ENCODE peak calls at places on chromosomes 4 and X, in eight cellular contexts. One of them, this sample, is unnamed.
A peak's percentile ranks its signal among the peaks of the same experiment; 100 is the strongest.

GRCh38 chrX:107600366-107600765 is 27.9 kb upstream of the PRPS1 start:
- DNase-seq in tibial artery: no peak
- DNase-seq in neural progenitor cell: no peak
- DNase-seq in uterus: no peak
- DNase-seq in GM23248: peak; percentile 6
- DNase-seq in kidney epithelial cell: no peak
- DNase-seq in left lung: no peak
- DNase-seq in SJSA1: no peak
- DNase-seq in this sample: no peak

GRCh38 chr4:84239278-84239845 is 259.7 kb downstream of the NKX6-1 start:
- DNase-seq in kidney epithelial cell: no peak
- DNase-seq in left lung: no peak
- DNase-seq in neural progenitor cell: no peak
- DNase-seq in SJSA1: no peak
- DNase-seq in uterus: no peak
- DNase-seq in tibial artery: no peak
- DNase-seq in GM23248: no peak
- DNase-seq in this sample: no peak

GRCh38 chrX:130028196-130028595 is 45.8 kb downstream of the BCORL1 start:
- DNase-seq in kidney epithelial cell: no peak
- DNase-seq in neural progenitor cell: peak; percentile 22
- DNase-seq in GM23248: peak; percentile 50
- DNase-seq in left lung: peak; percentile 87
- DNase-seq in uterus: peak; percentile 30
- DNase-seq in tibial artery: no peak
- DNase-seq in SJSA1: peak; percentile 47
- DNase-seq in this sample: no peak

GRCh38 chr4:105280338-105280809 is 133.7 kb downstream of the TET2 start:
- DNase-seq in neural progenitor cell: no peak
- DNase-seq in SJSA1: no peak
- DNase-seq in kidney epithelial cell: peak; percentile 38
- DNase-seq in uterus: no peak
- DNase-seq in tibial artery: no peak
- DNase-seq in left lung: no peak
- DNase-seq in GM23248: peak; percentile 94
- DNase-seq in this sample: no peak

GRCh38 chr4:119490335-119490734 is 138.3 kb downstream of the PDE5A start:
- DNase-seq in left lung: no peak
- DNase-seq in neural progenitor cell: peak; percentile 28
- DNase-seq in SJSA1: no peak
- DNase-seq in uterus: no peak
- DNase-seq in tibial artery: no peak
- DNase-seq in kidney epithelial cell: no peak
- DNase-seq in GM23248: peak; percentile 26
- DNase-seq in this sample: no peak

GRCh38 chr4:121011780-121012340 is 60.5 kb downstream of the NDNF start:
- DNase-seq in SJSA1: no peak
- DNase-seq in neural progenitor cell: no peak
- DNase-seq in left lung: no peak
- DNase-seq in kidney epithelial cell: no peak
- DNase-seq in GM23248: no peak
- DNase-seq in tibial artery: no peak
- DNase-seq in uterus: no peak
- DNase-seq in this sample: no peak

GRCh38 chr4:3500111-3500510 is 32.1 kb downstream of the LRPAP1 start:
- DNase-seq in SJSA1: no peak
- DNase-seq in uterus: no peak
- DNase-seq in GM23248: no peak
- DNase-seq in left lung: no peak
- DNase-seq in kidney epithelial cell: no peak
- DNase-seq in neural progenitor cell: no peak
- DNase-seq in tibial artery: no peak
- DNase-seq in this sample: no peak

GRCh38 chr4:139768913-139769312 is 103.3 kb downstream of the MGST2 start:
- DNase-seq in SJSA1: no peak
- DNase-seq in left lung: no peak
- DNase-seq in uterus: no peak
- DNase-seq in kidney epithelial cell: no peak
- DNase-seq in neural progenitor cell: no peak
- DNase-seq in tibial artery: no peak
- DNase-seq in GM23248: peak; percentile 22
- DNase-seq in this sample: no peak

GRCh38 chrX:68710870-68711576 is 63.6 kb downstream of the STARD8 start:
- DNase-seq in SJSA1: no peak
- DNase-seq in neural progenitor cell: peak; percentile 68
- DNase-seq in kidney epithelial cell: no peak
- DNase-seq in GM23248: peak; percentile 60
- DNase-seq in left lung: no peak
- DNase-seq in uterus: peak; percentile 49
- DNase-seq in tibial artery: no peak
- DNase-seq in this sample: no peak

GRCh38 chr4:139633661-139634060 is 32.0 kb upstream of the MGST2 start:
- DNase-seq in SJSA1: no peak
- DNase-seq in uterus: peak; percentile 51
- DNase-seq in GM23248: peak; percentile 53
- DNase-seq in neural progenitor cell: peak; percentile 62
- DNase-seq in kidney epithelial cell: no peak
- DNase-seq in tibial artery: no peak
- DNase-seq in left lung: no peak
- DNase-seq in this sample: peak; percentile 72

GRCh38 chrX:152901816-152902501 is 4.1 kb downstream of the ZNF185 start:
- DNase-seq in kidney epithelial cell: no peak
- DNase-seq in SJSA1: no peak
- DNase-seq in uterus: no peak
- DNase-seq in neural progenitor cell: peak; percentile 18
- DNase-seq in tibial artery: no peak
- DNase-seq in left lung: no peak
- DNase-seq in GM23248: no peak
- DNase-seq in this sample: no peak

GRCh38 chrX:72576161-72576896 is 3.7 kb upstream of the HDAC8 start:
- DNase-seq in kidney epithelial cell: no peak
- DNase-seq in GM23248: peak; percentile 70
- DNase-seq in tibial artery: no peak
- DNase-seq in SJSA1: no peak
- DNase-seq in uterus: no peak
- DNase-seq in left lung: no peak
- DNase-seq in neural progenitor cell: no peak
- DNase-seq in this sample: no peak

GRCh38 chrX:10370976-10371375 is 214.2 kb downstream of the CLCN4 start:
- DNase-seq in GM23248: no peak
- DNase-seq in uterus: no peak
- DNase-seq in SJSA1: no peak
- DNase-seq in kidney epithelial cell: no peak
- DNase-seq in neural progenitor cell: no peak
- DNase-seq in tibial artery: no peak
- DNase-seq in left lung: no peak
- DNase-seq in this sample: no peak

GRCh38 chrX:69221239-69222102 is 56.2 kb upstream of the PJA1 start:
- DNase-seq in kidney epithelial cell: no peak
- DNase-seq in left lung: no peak
- DNase-seq in tibial artery: no peak
- DNase-seq in SJSA1: no peak
- DNase-seq in neural progenitor cell: peak; percentile 70
- DNase-seq in uterus: no peak
- DNase-seq in GM23248: no peak
- DNase-seq in this sample: no peak

GRCh38 chr4:84493092-84493850 is 5.8 kb downstream of the NKX6-1 start:
- DNase-seq in tibial artery: no peak
- DNase-seq in left lung: peak; percentile 77
- DNase-seq in uterus: no peak
- DNase-seq in kidney epithelial cell: no peak
- DNase-seq in neural progenitor cell: peak; percentile 90
- DNase-seq in SJSA1: no peak
- DNase-seq in GM23248: peak; percentile 54
- DNase-seq in this sample: peak; percentile 76

GRCh38 chrX:70422886-70423336 is at the start of gene GDPD2:
- DNase-seq in kidney epithelial cell: no peak
- DNase-seq in left lung: no peak
- DNase-seq in neural progenitor cell: peak; percentile 89
- DNase-seq in GM23248: no peak
- DNase-seq in tibial artery: no peak
- DNase-seq in uterus: no peak
- DNase-seq in SJSA1: no peak
- DNase-seq in this sample: no peak
- H3K27me3 ChIP-seq in kidney epithelial cell: no peaks in the 10 kb centered on the region
- H3K27me3 ChIP-seq in left lung: no peaks in the 10 kb centered on the region
- H3K27me3 ChIP-seq in neural progenitor cell: no peaks in the 10 kb centered on the region
- H3K27me3 ChIP-seq in GM23248: no peaks in the 10 kb centered on the region
- H3K27me3 ChIP-seq in tibial artery: peaks cover 7% of the 10 kb centered on the region
- H3K27me3 ChIP-seq in uterus: no peaks in the 10 kb centered on the region
- H3K27me3 ChIP-seq in SJSA1: no peaks in the 10 kb centered on the region
- H3K27me3 ChIP-seq in this sample: peaks cover 1% of the 10 kb centered on the region

GRCh38 chr4:6441202-6441582 is 31.2 kb downstream of the PPP2R2C start:
- DNase-seq in left lung: no peak
- DNase-seq in GM23248: no peak
- DNase-seq in uterus: no peak
- DNase-seq in neural progenitor cell: no peak
- DNase-seq in tibial artery: no peak
- DNase-seq in SJSA1: no peak
- DNase-seq in kidney epithelial cell: no peak
- DNase-seq in this sample: no peak

GRCh38 chr4:6441758-6442157 is 30.7 kb downstream of the PPP2R2C start:
- DNase-seq in neural progenitor cell: no peak
- DNase-seq in uterus: no peak
- DNase-seq in kidney epithelial cell: no peak
- DNase-seq in GM23248: no peak
- DNase-seq in left lung: no peak
- DNase-seq in SJSA1: no peak
- DNase-seq in tibial artery: no peak
- DNase-seq in this sample: peak; percentile 46

GRCh38 chr4:6437682-6438264 is 34.6 kb downstream of the PPP2R2C start:
- DNase-seq in left lung: no peak
- DNase-seq in neural progenitor cell: no peak
- DNase-seq in tibial artery: no peak
- DNase-seq in SJSA1: no peak
- DNase-seq in kidney epithelial cell: no peak
- DNase-seq in GM23248: no peak
- DNase-seq in uterus: peak; percentile 92
- DNase-seq in this sample: peak; percentile 11

GRCh38 chr4:6440506-6441201 is 31.8 kb downstream of the PPP2R2C start:
- DNase-seq in tibial artery: no peak
- DNase-seq in GM23248: no peak
- DNase-seq in uterus: no peak
- DNase-seq in SJSA1: no peak
- DNase-seq in left lung: no peak
- DNase-seq in neural progenitor cell: no peak
- DNase-seq in kidney epithelial cell: no peak
- DNase-seq in this sample: no peak

GRCh38 chr4:6439120-6439757 is 33.2 kb downstream of the PPP2R2C start:
- DNase-seq in left lung: no peak
- DNase-seq in SJSA1: no peak
- DNase-seq in uterus: no peak
- DNase-seq in GM23248: no peak
- DNase-seq in kidney epithelial cell: no peak
- DNase-seq in neural progenitor cell: no peak
- DNase-seq in tibial artery: no peak
- DNase-seq in this sample: peak; percentile 9
- H3K27me3 ChIP-seq in left lung: no peaks in the 10 kb centered on the region
- H3K27me3 ChIP-seq in SJSA1: no peaks in the 10 kb centered on the region
- H3K27me3 ChIP-seq in uterus: no peaks in the 10 kb centered on the region
- H3K27me3 ChIP-seq in GM23248: no peaks in the 10 kb centered on the region
- H3K27me3 ChIP-seq in kidney epithelial cell: no peaks in the 10 kb centered on the region
- H3K27me3 ChIP-seq in neural progenitor cell: no peaks in the 10 kb centered on the region
- H3K27me3 ChIP-seq in tibial artery: peaks cover 39% of the 10 kb centered on the region
- H3K27me3 ChIP-seq in this sample: no peaks in the 10 kb centered on the region

GRCh38 chrX:150256297-150256650 is 106.8 kb upstream of the MAMLD1 start:
- DNase-seq in GM23248: no peak
- DNase-seq in tibial artery: no peak
- DNase-seq in kidney epithelial cell: no peak
- DNase-seq in neural progenitor cell: no peak
- DNase-seq in uterus: no peak
- DNase-seq in SJSA1: no peak
- DNase-seq in left lung: no peak
- DNase-seq in this sample: no peak
- H3K27me3 ChIP-seq in GM23248: no peaks in the 10 kb centered on the region
- H3K27me3 ChIP-seq in tibial artery: no peaks in the 10 kb centered on the region
- H3K27me3 ChIP-seq in kidney epithelial cell: no peaks in the 10 kb centered on the region
- H3K27me3 ChIP-seq in neural progenitor cell: no peaks in the 10 kb centered on the region
- H3K27me3 ChIP-seq in uterus: no peaks in the 10 kb centered on the region
- H3K27me3 ChIP-seq in SJSA1: no peaks in the 10 kb centered on the region
- H3K27me3 ChIP-seq in left lung: no peaks in the 10 kb centered on the region
- H3K27me3 ChIP-seq in this sample: no peaks in the 10 kb centered on the region

GRCh38 chr4:89894654-89895652 is at the start of gene MMRN1:
- DNase-seq in uterus: no peak
- DNase-seq in kidney epithelial cell: no peak
- DNase-seq in tibial artery: no peak
- DNase-seq in SJSA1: no peak
- DNase-seq in neural progenitor cell: no peak
- DNase-seq in left lung: no peak
- DNase-seq in GM23248: no peak
- DNase-seq in this sample: no peak
- H3K27me3 ChIP-seq in uterus: peaks cover 3% of the 10 kb centered on the region
- H3K27me3 ChIP-seq in kidney epithelial cell: no peaks in the 10 kb centered on the region
- H3K27me3 ChIP-seq in tibial artery: no peaks in the 10 kb centered on the region
- H3K27me3 ChIP-seq in SJSA1: peaks cover 11% of the 10 kb centered on the region
- H3K27me3 ChIP-seq in neural progenitor cell: no peaks in the 10 kb centered on the region
- H3K27me3 ChIP-seq in left lung: no peaks in the 10 kb centered on the region
- H3K27me3 ChIP-seq in GM23248: peaks cover 36% of the 10 kb centered on the region
- H3K27me3 ChIP-seq in this sample: no peaks in the 10 kb centered on the region

DNA sequence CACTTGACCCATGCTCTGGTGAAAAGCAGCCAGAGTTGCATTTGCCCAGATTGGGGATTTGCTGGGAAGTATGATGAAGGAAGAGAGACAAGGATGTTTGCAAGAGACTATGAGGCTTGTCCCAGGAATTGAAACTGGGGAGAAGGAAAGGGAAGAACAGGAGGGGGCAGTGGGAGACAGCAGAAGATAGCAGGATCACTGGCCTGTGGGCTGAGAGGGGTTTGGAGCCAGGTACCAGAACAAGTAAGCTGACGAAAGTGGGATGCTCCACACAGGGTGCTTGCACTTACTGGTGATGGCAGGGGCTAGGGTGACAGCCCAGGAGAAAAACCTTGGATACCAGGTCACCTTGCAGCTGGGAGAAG is 3.4 kb upstream of the LETM1 start:
- DNase-seq in uterus: no peak
- DNase-seq in neural progenitor cell: no peak
- DNase-seq in kidney epithelial cell: no peak
- DNase-seq in SJSA1: no peak
- DNase-seq in GM23248: no peak
- DNase-seq in tibial artery: no peak
- DNase-seq in left lung: no peak
- DNase-seq in this sample: no peak
- H3K27me3 ChIP-seq in uterus: no peaks in the 10 kb centered on the region
- H3K27me3 ChIP-seq in neural progenitor cell: peaks cover 78% of the 10 kb centered on the region
- H3K27me3 ChIP-seq in kidney epithelial cell: peaks cover 10% of the 10 kb centered on the region
- H3K27me3 ChIP-seq in SJSA1: no peaks in the 10 kb centered on the region
- H3K27me3 ChIP-seq in GM23248: no peaks in the 10 kb centered on the region
- H3K27me3 ChIP-seq in tibial artery: peaks cover 33% of the 10 kb centered on the region
- H3K27me3 ChIP-seq in left lung: no peaks in the 10 kb centered on the region
- H3K27me3 ChIP-seq in this sample: no peaks in the 10 kb centered on the region

This sample was measured in aorta.